ENCODE peak calls at places on chromosomes 2 and 18, in six cellular contexts. R is H9, C is HCT116, T is IMR-90, Y is endothelial cell of umbilical vein, Z is fibroblast of lung. B is an unnamed sample.

GRCh38 chr2:65212619-65213018 is 15.0 kb upstream of the ACTR2 start:
- DNase-seq in R (no peak), C (no peak), Y (no peak), Z (no peak), T (no peak), B (no peak)

GRCh38 chr2:28689764-28690163 is 61.9 kb upstream of the PPP1CB start:
- DNase-seq in T (no peak), R (no peak), Y (no peak), C (no peak), Z (no peak), B (no peak)

GRCh38 chr2:31238126-31238905 is 4.4 kb downstream of the EHD3 start:
- DNase-seq in Z (peak), Y (no peak), R (peak), T (no peak), C (no peak), B (no peak)

GRCh38 chr2:190862067-190862466 is 18.6 kb upstream of the GLS start:
- DNase-seq in C (no peak), R (no peak), T (no peak), Z (no peak), Y (no peak), B (no peak)

GRCh38 chr18:38459595-38459994 is 894.0 kb upstream of the CELF4 start:
- DNase-seq in C (no peak), R (no peak), Y (no peak), T (no peak), Z (no peak), B (no peak)

GRCh38 chr2:183530333-183530901 is 406.2 kb downstream of the NUP35 start:
- DNase-seq in Z (no peak), R (no peak), T (no peak), Y (no peak), C (no peak), B (no peak)

GRCh38 chr18:37483984-37484892 is 81.4 kb downstream of the CELF4 start:
- DNase-seq in T (no peak), Y (no peak), R (peak), C (no peak), Z (no peak), B (no peak)

GRCh38 chr2:65846984-65847383 is 414.6 kb upstream of the SPRED2 start:
- DNase-seq in T (no peak), C (no peak), R (no peak), Z (no peak), Y (no peak), B (no peak)

GRCh38 chr2:9780368-9781130 is 62.7 kb upstream of the TAF1B start:
- DNase-seq in R (no peak), Y (no peak), Z (no peak), C (no peak), T (no peak), B (peak)

GRCh38 chr2:43605079-43605655 is 9.3 kb upstream of the THADA start:
- DNase-seq in Z (peak), T (peak), R (peak), C (peak), Y (peak), B (peak)

GRCh38 chr18:46379323-46379950 is 275.3 kb downstream of the HAUS1 start:
- DNase-seq in T (no peak), Z (no peak), R (no peak), C (no peak), Y (no peak), B (no peak)

GRCh38 chr2:11701831-11702301 is 31.9 kb upstream of the NTSR2 start:
- DNase-seq in Y (no peak), T (peak), C (no peak), R (no peak), Z (no peak), B (no peak)

GRCh38 chr2:140509765-140510164 is 1621.1 kb downstream of the LRP1B start:
- DNase-seq in Z (no peak), T (no peak), C (no peak), R (no peak), Y (no peak), B (no peak)

GRCh38 chr2:63159262-63159661 is 108.6 kb downstream of the OTX1 start:
- DNase-seq in C (no peak), R (no peak), T (no peak), Y (no peak), Z (no peak), B (no peak)

DNA sequence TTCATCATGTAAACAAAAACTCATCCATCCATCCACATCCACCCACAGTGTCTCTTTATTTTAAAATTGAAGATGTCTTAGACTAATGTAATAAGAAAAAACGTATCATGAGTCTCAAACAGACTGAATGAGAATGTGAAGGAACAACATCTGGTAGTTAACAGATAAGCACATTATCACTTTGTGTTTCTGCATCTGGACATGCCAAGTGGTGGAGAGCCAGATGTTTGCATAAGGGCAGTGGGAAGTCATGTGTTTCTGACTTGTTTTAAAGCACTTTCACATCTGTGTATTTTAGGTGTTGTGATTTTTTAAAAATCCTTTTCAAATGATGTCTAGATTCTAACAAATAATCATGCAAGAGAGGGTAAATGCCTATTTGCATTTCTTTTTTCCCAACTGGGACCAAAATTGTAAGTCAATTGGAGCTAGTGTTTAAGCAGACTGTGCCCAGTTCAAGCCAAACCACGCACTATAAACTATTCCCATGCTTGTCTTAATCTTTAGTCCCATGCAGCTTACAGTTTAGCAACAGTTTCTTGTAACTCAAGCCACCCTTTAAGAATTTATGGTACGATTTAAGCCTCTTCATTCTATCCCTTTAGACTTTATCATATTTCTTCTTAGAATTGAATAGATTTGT is 272.7 kb upstream of the DOK6 start:
- DNase-seq in R (no peak), T (no peak), Z (peak), C (no peak), Y (no peak), B (no peak)
- H2AFZ ChIP-seq in R (no peak), T (no peak), Z (no peak), C (no peak), Y (no peak), B (no peak)

GRCh38 chr2:119011162-119011909 is 69.3 kb downstream of the MARCO start:
- DNase-seq in Z (peak), Y (peak), R (peak), C (peak), T (peak), B (no peak)
- TF ChIP-seq CTCF in Z (peak), Y (peak), R (peak), C (peak), T (peak), B (peak)

DNA sequence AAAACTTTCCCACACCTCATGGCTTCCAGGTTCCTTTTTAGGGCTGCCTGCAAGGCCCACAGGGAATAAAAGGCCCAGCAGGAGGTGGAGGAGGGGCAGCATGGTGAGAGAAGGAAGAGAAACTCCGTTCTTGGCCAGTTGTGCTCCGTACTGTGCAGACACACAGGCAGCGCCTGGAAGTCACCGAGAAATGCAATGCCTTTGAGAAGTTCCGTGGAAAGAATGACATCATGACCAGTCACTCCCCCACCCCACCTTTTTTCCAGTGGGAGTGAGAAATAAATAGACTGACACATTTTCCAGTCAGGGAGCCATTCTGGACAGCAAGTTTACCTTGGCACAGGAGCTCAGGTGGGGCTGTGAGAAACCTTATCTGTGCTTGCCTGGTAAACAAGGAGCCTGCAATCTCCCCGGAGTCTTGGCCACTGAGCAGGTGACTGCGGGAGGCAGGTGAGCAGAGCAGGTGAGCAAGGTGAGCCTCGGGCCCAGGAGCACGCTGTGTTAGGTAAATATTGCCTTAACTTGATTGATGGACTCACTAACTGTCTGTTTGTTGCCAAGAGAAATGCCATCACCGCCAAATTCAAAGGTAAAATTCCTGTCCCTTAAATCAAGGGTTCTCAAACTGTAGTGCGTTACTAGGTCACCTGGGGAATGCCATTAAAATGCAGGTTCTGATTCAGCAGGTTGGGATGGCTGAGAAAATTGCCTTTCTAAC is 13.5 kb upstream of the LBH start:
- DNase-seq in T (no peak), C (peak), R (no peak), Y (no peak), Z (no peak), B (peak)
- H3K27ac ChIP-seq in T (no peak), C (peak), R (no peak), Y (no peak), Z (no peak), B (no peak)

GRCh38 chr2:170423919-170424318 is 246.0 kb downstream of the MYO3B start:
- DNase-seq in T (no peak), R (no peak), Y (no peak), Z (no peak), C (no peak), B (no peak)

GRCh38 chr2:170421175-170421687 is 243.3 kb downstream of the MYO3B start:
- DNase-seq in Z (no peak), C (no peak), Y (no peak), T (no peak), R (no peak), B (no peak)

GRCh38 chr2:170428868-170429267 is 250.9 kb downstream of the MYO3B start:
- DNase-seq in C (no peak), Z (no peak), R (no peak), Y (no peak), T (no peak), B (no peak)

DNA sequence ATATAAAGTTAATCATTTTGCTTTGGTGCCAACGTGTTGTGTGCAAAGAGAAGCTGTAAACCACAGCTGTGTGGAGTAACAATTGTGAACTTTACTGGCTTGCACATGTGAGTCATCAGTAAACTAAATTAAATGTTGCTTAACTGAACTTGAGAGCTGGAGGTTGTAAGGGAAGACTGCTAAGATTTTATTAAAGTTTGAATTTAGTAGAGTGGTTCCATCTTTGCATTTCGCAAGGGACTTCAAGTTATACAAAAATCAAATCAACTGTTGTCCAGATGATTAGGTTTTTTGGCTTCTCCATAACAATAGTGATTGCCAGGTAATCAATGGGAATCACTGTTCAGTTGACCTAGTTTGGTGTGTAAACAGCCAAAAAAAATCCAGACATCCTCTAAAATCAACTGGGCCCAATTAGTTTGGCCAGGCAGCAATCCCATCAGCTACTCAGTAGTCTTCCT is 247.4 kb downstream of the MYO3B start:
- DNase-seq in Z (peak), T (peak), R (no peak), C (no peak), Y (no peak), B (peak)
- H2AFZ ChIP-seq in Z (no peak), T (no peak), R (no peak), C (no peak), Y (no peak), B (no peak)

GRCh38 chr2:157592983-157593382 is 35.7 kb downstream of the ACVR1C start:
- DNase-seq in T (peak), Y (peak), Z (peak), R (no peak), C (no peak), B (no peak)

GRCh38 chr2:157592374-157592773 is 36.3 kb downstream of the ACVR1C start:
- DNase-seq in T (no peak), Y (no peak), C (no peak), Z (no peak), R (no peak), B (no peak)

GRCh38 chr2:157593411-157593810 is 35.3 kb downstream of the ACVR1C start:
- DNase-seq in R (no peak), Y (no peak), C (no peak), Z (no peak), T (no peak), B (no peak)

GRCh38 chr2:157601807-157602206 is 26.9 kb downstream of the ACVR1C start:
- DNase-seq in T (no peak), Z (no peak), Y (no peak), R (no peak), C (no peak), B (no peak)

GRCh38 chr2:157596992-157597681 is 31.5 kb downstream of the ACVR1C start:
- DNase-seq in R (peak), Z (peak), Y (peak), T (peak), C (no peak), B (peak)
- TF ChIP-seq CTCF in R (peak), Z (peak), Y (peak), T (peak), C (no peak), B (peak)

GRCh38 chr18:10482363-10482984 is 28.0 kb downstream of the APCDD1 start:
- DNase-seq in R (peak), T (no peak), Y (no peak), C (no peak), Z (no peak), B (no peak)
- H3K27ac ChIP-seq in R (no peak), T (no peak), Y (no peak), C (no peak), Z (no peak), B (no peak)

GRCh38 chr2:73700111-73700510 is 37.0 kb downstream of the TPRKB start:
- DNase-seq in Y (peak), R (no peak), C (no peak), Z (peak), T (peak), B (no peak)
- H2AFZ ChIP-seq in Y (no peak), R (no peak), C (no peak), Z (no peak), T (no peak), B (no peak)

B was measured in mammary epithelial cell.